ENCODE peak calls at places on chromosomes 13 and 19, in seven cellular contexts. G, L, K, H, A, S and O are unnamed samples.

GRCh38 chr19:17671906-17672305 is 16.2 kb downstream of the UNC13A start:
- DNase-seq in H (no peak), G (no peak), S (no peak), L (no peak), K (no peak), A (peak; percentile 44), O (no peak)

GRCh38 chr19:35438527-35438926 is 9.5 kb upstream of the FFAR2 start:
- DNase-seq in K (no peak), A (peak; percentile 80), L (no peak), S (peak; percentile 64), G (no peak), H (no peak), O (no peak)

GRCh38 chr13:88136098-88136790 is 465.1 kb downstream of the SLITRK5 start:
- DNase-seq in S (no peak), A (no peak), G (no peak), H (no peak), L (no peak), K (no peak), O (no peak)

GRCh38 chr13:101838305-101838835 is 385.9 kb downstream of the ITGBL1 start:
- DNase-seq in A (no peak), S (no peak), G (no peak), H (no peak), K (no peak), L (no peak), O (no peak)

GRCh38 chr13:24271611-24272451 is 37.5 kb upstream of the C1QTNF9 start:
- DNase-seq in K (peak; percentile 75), H (peak; percentile 24), G (peak; percentile 41), L (peak; percentile 71), A (peak; percentile 90), S (peak; percentile 86), O (no peak)

GRCh38 chr19:46478356-46478986 is 7.1 kb upstream of the PNMA8A start:
- DNase-seq in K (no peak), H (no peak), L (no peak), G (no peak), S (no peak), A (peak; percentile 62), O (no peak)

GRCh38 chr19:39390460-39390758 is 497 bp downstream of the PAF1 start:
- DNase-seq in S (peak; percentile 72), G (no peak), K (no peak), H (peak; percentile 89), A (no peak), L (peak; percentile 67), O (no peak)

GRCh38 chr19:10412257-10412977 is 7.9 kb upstream of the PDE4A start:
- DNase-seq in L (no peak), S (no peak), H (no peak), K (no peak), A (no peak), G (no peak), O (no peak)

GRCh38 chr13:50125556-50126377 is 110.5 kb downstream of the KCNRG start:
- DNase-seq in S (peak; percentile 96), H (peak; percentile 86), L (peak; percentile 94), A (peak; percentile 96), K (peak; percentile 94), G (peak; percentile 81), O (peak; percentile 33)

GRCh38 chr19:55147408-55148251 is 1.4 kb downstream of the TNNT1 start:
- DNase-seq in G (no peak), A (no peak), H (no peak), L (no peak), K (no peak), S (no peak), O (no peak)

GRCh38 chr19:46880440-46880839 is 19.6 kb downstream of the ARHGAP35 start:
- DNase-seq in K (no peak), H (no peak), G (no peak), A (no peak), S (no peak), L (no peak), O (no peak)

GRCh38 chr19:14127929-14128509 is 8.4 kb downstream of the ASF1B start:
- DNase-seq in A (peak; percentile 64), G (no peak), S (no peak), H (no peak), K (no peak), L (peak; percentile 55), O (no peak)

GRCh38 chr19:5345895-5346386 is 5.3 kb upstream of the PTPRS start:
- DNase-seq in L (no peak), H (no peak), S (no peak), A (peak; percentile 85), K (no peak), G (no peak), O (no peak)

GRCh38 chr13:49953560-49953959 is 17.4 kb upstream of the SPRYD7 start:
- DNase-seq in L (no peak), H (no peak), A (no peak), S (no peak), K (no peak), G (no peak), O (no peak)

GRCh38 chr13:114148521-114148855 is 16.1 kb upstream of the RASA3 start:
- DNase-seq in L (no peak), A (no peak), G (peak; percentile 78), S (peak; percentile 79), K (no peak), H (no peak), O (no peak)

GRCh38 chr13:110869805-110870706 is 44.8 kb downstream of the ANKRD10 start:
- DNase-seq in H (peak; percentile 90), G (no peak), A (peak; percentile 99), S (peak; percentile 90), L (peak; percentile 92), K (peak; percentile 74), O (peak; percentile 99)

DNA sequence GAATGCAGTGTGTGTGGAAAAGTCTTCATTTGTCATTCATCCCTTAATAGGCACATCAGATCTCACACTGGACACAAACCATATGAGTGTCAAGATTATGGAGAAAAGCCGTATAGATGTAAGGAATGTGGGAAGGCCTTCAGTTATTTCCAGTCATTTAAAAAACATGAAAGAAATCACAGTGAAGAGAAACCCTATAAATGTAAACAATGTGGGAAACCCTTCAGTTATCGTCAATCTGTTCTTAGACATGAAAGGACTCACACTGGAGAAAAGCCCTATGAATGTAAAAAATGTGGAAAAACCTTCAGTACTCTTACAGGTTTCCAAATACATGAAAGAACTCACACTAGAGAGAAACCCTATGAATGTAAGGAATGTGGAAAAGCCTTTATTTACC is 45.3 kb downstream of the ZNF136 start:
- DNase-seq in H (no peak), G (no peak), L (no peak), A (no peak), K (no peak), S (no peak), O (no peak)
- H3K4me3 ChIP-seq in H (no peak overlapping the region), G (no peak overlapping the region), L (no peak overlapping the region), A (no peak overlapping the region), K (no peak overlapping the region), S (no peak overlapping the region), O (no peak overlapping the region)

DNA sequence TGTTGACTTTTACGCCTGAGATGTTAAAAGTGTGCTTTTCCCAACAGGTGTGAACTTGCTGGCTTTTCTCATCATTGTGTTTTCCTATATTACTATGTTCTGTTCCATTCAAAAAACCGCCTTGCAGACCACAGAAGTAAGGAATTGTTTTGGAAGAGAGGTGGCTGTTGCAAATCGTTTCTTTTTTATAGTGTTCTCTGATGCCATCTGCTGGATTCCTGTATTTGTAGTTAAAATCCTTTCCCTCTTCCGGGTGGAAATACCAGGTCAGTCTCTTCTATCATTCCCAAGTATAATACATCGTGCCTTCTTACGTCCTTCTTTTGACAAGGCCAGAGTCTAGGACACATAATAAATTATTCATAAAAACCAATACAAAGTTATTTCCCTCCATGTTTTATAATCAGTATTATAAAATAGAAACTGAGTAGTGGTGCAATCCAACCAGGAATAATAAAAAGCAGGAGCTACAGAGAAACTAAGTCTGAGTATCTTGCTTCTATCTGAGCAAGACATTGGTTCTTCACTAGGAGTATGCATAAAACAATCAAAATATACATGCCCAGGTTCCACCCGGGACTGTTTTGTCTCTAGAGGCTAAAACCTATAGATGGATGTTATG is 57.9 kb downstream of the RXFP2 start:
- DNase-seq in L (no peak), A (peak; percentile 69), H (no peak), S (no peak), K (no peak), G (no peak), O (no peak)
- TF ChIP-seq CTCF in L (no peak), A (peak; percentile 57), H (no peak), S (peak; percentile 36), K (peak; percentile 56), G (no peak), O (peak; percentile 55)

GRCh38 chr19:40776966-40777794 is 867 bp upstream of the RAB4B start:
- DNase-seq in H (peak; percentile 93), K (peak; percentile 84), L (peak; percentile 95), A (peak; percentile 94), G (peak; percentile 81), S (peak; percentile 88), O (peak; percentile 74)

GRCh38 chr19:40777795-40778044 is 327 bp upstream of the RAB4B start:
- DNase-seq in G (no peak), K (no peak), L (no peak), S (no peak), H (no peak), A (no peak), O (no peak)

GRCh38 chr19:40780582-40780981 is 2.5 kb downstream of the RAB4B start:
- DNase-seq in G (no peak), H (no peak), K (no peak), A (no peak), S (no peak), L (no peak), O (no peak)

GRCh38 chr19:40778045-40778864 is at the start of gene RAB4B:
- DNase-seq in K (peak; percentile 100), L (peak; percentile 100), S (peak; percentile 100), A (peak; percentile 100), G (peak; percentile 100), H (peak; percentile 100), O (peak; percentile 89)

DNA sequence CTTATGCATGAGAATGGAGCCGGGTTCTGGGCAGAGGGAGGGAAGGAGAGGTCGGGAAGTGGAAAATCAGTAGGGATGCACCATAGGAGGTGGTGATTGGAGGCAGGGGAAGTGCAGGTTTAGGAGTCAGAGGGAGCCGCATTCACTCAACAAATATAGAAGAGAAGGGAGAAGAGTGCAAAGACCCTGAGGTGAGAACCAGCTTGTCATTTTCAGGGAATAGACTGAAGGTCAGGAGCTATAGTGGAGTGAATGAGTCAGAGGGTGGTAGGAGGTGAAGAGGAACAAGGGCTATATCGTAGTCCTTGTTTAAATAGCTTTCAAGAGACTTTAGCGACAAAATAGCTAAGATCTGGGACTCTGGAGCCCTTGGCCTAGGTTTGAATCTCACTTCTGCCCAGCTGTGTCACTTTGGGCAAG is 828 bp downstream of the RAB4B start:
- DNase-seq in G (no peak), L (no peak), H (no peak), S (no peak), A (no peak), K (no peak), O (peak; percentile 16)
- H3K4me3 ChIP-seq in G (peak overlapping the region; percentile 87), L (peak overlapping the region; percentile 42), H (peak overlapping the region; percentile 76), S (peak overlapping the region; percentile 64), A (peak overlapping the region; percentile 54), K (peak overlapping the region; percentile 79), O (peak overlapping the region; percentile 76)

GRCh38 chr13:44819245-44819644 is 170.0 kb downstream of the NUFIP1 start:
- DNase-seq in A (peak; percentile 73), G (no peak), S (no peak), L (no peak), H (no peak), K (no peak), O (peak; percentile 76)

GRCh38 chr13:44816701-44817684 is 172.3 kb downstream of the NUFIP1 start:
- DNase-seq in A (peak; percentile 20), S (no peak), H (no peak), G (no peak), L (no peak), K (no peak), O (no peak)

GRCh38 chr13:44819762-44820161 is 169.5 kb downstream of the NUFIP1 start:
- DNase-seq in S (no peak), A (no peak), K (no peak), G (no peak), H (no peak), L (no peak), O (no peak)

GRCh38 chr13:44818016-44818415 is 171.3 kb downstream of the NUFIP1 start:
- DNase-seq in H (no peak), L (no peak), S (no peak), K (no peak), A (no peak), G (no peak), O (no peak)

GRCh38 chr13:44818428-44818827 is 170.8 kb downstream of the NUFIP1 start:
- DNase-seq in K (no peak), A (peak; percentile 54), G (no peak), L (no peak), H (no peak), S (no peak), O (no peak)
- TF ChIP-seq CTCF in K (no peak), A (peak; percentile 21), G (no peak), L (no peak), H (no peak), S (peak; percentile 23), O (peak; percentile 35)